ENCODE peak calls at places on chromosomes 4 and X, in four cellular contexts. V, L, F and S are unnamed samples.

GRCh38 chrX:119981286-119982070 is 37.9 kb upstream of the NKAP start:
- DNase-seq in V (no peak), L (peak; percentile 36), F (peak; percentile 38), S (no peak)

GRCh38 chr4:54660145-54660535 is 2.4 kb downstream of the KIT start:
- DNase-seq in L (peak; percentile 83), V (no peak), F (no peak), S (no peak)

GRCh38 chr4:22498866-22499265 is 17.0 kb downstream of the ADGRA3 start:
- DNase-seq in L (peak; percentile 77), F (no peak), V (no peak), S (no peak)

GRCh38 chr4:133997440-133997839 is 204.1 kb downstream of the PABPC4L start:
- DNase-seq in F (no peak), L (no peak), V (no peak), S (no peak)

GRCh38 chr4:38091636-38092035 is 131.4 kb downstream of the PTTG2 start:
- DNase-seq in V (no peak), F (no peak), L (peak; percentile 46), S (no peak)

GRCh38 chr4:135418353-135418752 is 1216.8 kb upstream of the PABPC4L start:
- DNase-seq in F (peak; percentile 20), L (peak; percentile 47), V (no peak), S (no peak)

GRCh38 chr4:11175374-11175773 is 253.3 kb downstream of the HS3ST1 start:
- DNase-seq in L (no peak), F (no peak), V (no peak), S (no peak)

GRCh38 chr4:155972098-155972497 is 18.4 kb upstream of the CTSO start:
- DNase-seq in L (no peak), F (peak; percentile 16), V (no peak), S (no peak)

GRCh38 chr4:87882321-87882720 is 49.6 kb downstream of the MEPE start:
- DNase-seq in V (no peak), F (no peak), L (no peak), S (no peak)

GRCh38 chrX:131728295-131729145 is 184.6 kb downstream of the OR13H1 start:
- DNase-seq in L (no peak), V (no peak), F (no peak), S (no peak)

GRCh38 chrX:132022115-132022862 is 813 bp upstream of the STK26 start:
- DNase-seq in V (no peak), L (peak; percentile 40), F (peak; percentile 5), S (no peak)

GRCh38 chr4:175066923-175067627 is 148.9 kb downstream of the ADAM29 start:
- DNase-seq in V (no peak), L (no peak), F (no peak), S (no peak)

GRCh38 chr4:109912706-109913621 is at the start of gene EGF:
- DNase-seq in F (peak; percentile 35), L (peak; percentile 43), V (no peak), S (no peak)

GRCh38 chr4:58191086-58191485 is 1080.9 kb upstream of the IGFBP7 start:
- DNase-seq in F (no peak), L (no peak), V (no peak), S (no peak)

GRCh38 chr4:11497972-11498371 is 69.3 kb upstream of the HS3ST1 start:
- DNase-seq in V (no peak), L (peak; percentile 80), F (no peak), S (no peak)

GRCh38 chrX:136204571-136204970 is 46.6 kb downstream of the MAP7D3 start:
- DNase-seq in F (no peak), L (peak; percentile 29), V (no peak), S (no peak)

GRCh38 chr4:111064342-111064993 is 441.6 kb upstream of the PITX2 start:
- DNase-seq in V (no peak), L (peak; percentile 86), F (peak; percentile 16), S (no peak)

GRCh38 chr4:167897116-167897515 is 195.2 kb upstream of the ANXA10 start:
- DNase-seq in F (peak; percentile 23), V (no peak), L (peak; percentile 98), S (no peak)

GRCh38 chr4:81844717-81845116 is 373.0 kb upstream of the RASGEF1B start:
- DNase-seq in V (no peak), F (peak; percentile 70), L (peak; percentile 80), S (peak; percentile 33)

GRCh38 chrX:69083361-69083760 is 81.9 kb downstream of the PJA1 start:
- DNase-seq in L (no peak), V (no peak), F (no peak), S (no peak)

GRCh38 chrX:38089173-38089982 is 83.0 kb downstream of the SYTL5 start:
- DNase-seq in V (no peak), L (peak; percentile 7), F (no peak), S (no peak)

GRCh38 chrX:27968891-27969290 is 12.4 kb downstream of the DCAF8L1 start:
- DNase-seq in L (peak; percentile 32), F (no peak), V (no peak), S (no peak)

GRCh38 chr4:2393353-2394270 is 24.8 kb downstream of the ZFYVE28 start:
- DNase-seq in L (peak; percentile 24), V (no peak), F (peak; percentile 83), S (no peak)

GRCh38 chr4:1986578-1987210 is 22.1 kb downstream of the NELFA start:
- DNase-seq in V (peak; percentile 60), L (no peak), F (no peak), S (no peak)

GRCh38 chr4:164572877-164573279 is 181.1 kb upstream of the SMIM31 start:
- DNase-seq in V (no peak), L (peak; percentile 84), F (no peak), S (no peak)

GRCh38 chr4:148376151-148376550 is 66.1 kb downstream of the NR3C2 start:
- DNase-seq in V (no peak), F (no peak), L (peak; percentile 67), S (no peak)

GRCh38 chrX:78213331-78213730 is 73.9 kb upstream of the TAF9B start:
- DNase-seq in F (no peak), V (no peak), L (no peak), S (no peak)

GRCh38 chr4:9867746-9868425 is 86.5 kb downstream of the DRD5 start:
- DNase-seq in V (no peak), F (no peak), L (no peak), S (no peak)

GRCh38 chr4:7347981-7348380 is 86.7 kb downstream of the PSAPL1 start:
- DNase-seq in F (no peak), L (no peak), V (no peak), S (no peak)

GRCh38 chrX:103254171-103254824 is 657 bp downstream of the TCEAL8 start:
- DNase-seq in L (peak; percentile 23), V (peak; percentile 78), F (peak; percentile 70), S (no peak)

GRCh38 chrX:74242484-74243138 is 61.4 kb upstream of the ZCCHC13 start:
- DNase-seq in F (no peak), V (no peak), L (peak; percentile 24), S (no peak)

GRCh38 chrX:74246524-74246923 is 57.5 kb upstream of the ZCCHC13 start:
- DNase-seq in L (peak; percentile 54), V (no peak), F (no peak), S (no peak)

GRCh38 chrX:115602729-115603389 is 41.9 kb downstream of the PLS3 start:
- DNase-seq in L (peak; percentile 66), F (no peak), V (no peak), S (no peak)

GRCh38 chr4:16893141-16893571 is 5.3 kb downstream of the LDB2 start:
- DNase-seq in V (no peak), L (no peak), F (no peak), S (no peak)

GRCh38 chr4:8768357-8768999 is 103.2 kb downstream of the HMX1 start:
- DNase-seq in F (no peak), V (peak; percentile 46), L (no peak), S (no peak)

GRCh38 chr4:65437102-65437501 is 233.2 kb downstream of the EPHA5 start:
- DNase-seq in F (no peak), V (no peak), L (peak; percentile 3), S (no peak)

GRCh38 chr4:3721627-3722026 is 44.6 kb upstream of the ADRA2C start:
- DNase-seq in L (no peak), F (no peak), V (no peak), S (no peak)